ENCODE peak calls at places on chromosomes 13 and 19, in nine cellular contexts. H is heart right ventricle; M is thoracic aorta; J is tibial artery; X is CD8-positive, alpha-beta T cell; E is HCT116; R is cardiac muscle cell; L is AG10803; N is heart left ventricle. O is an unnamed sample.

GRCh38 chr13:19150712-19151228 is 30.9 kb downstream of the TUBA3C start:
- DNase-seq in H (peak), E (no peak), N (peak), L (no peak), X (no peak), J (no peak), M (no peak), R (no peak), O (no peak)

GRCh38 chr13:88745013-88745412 is 1073.8 kb downstream of the SLITRK5 start:
- DNase-seq in N (no peak), R (no peak), E (no peak), J (no peak), X (no peak), H (no peak), M (no peak), L (no peak), O (no peak)

GRCh38 chr13:57557979-57558529 is 73.5 kb upstream of the PCDH17 start:
- DNase-seq in X (no peak), R (peak), L (no peak), J (no peak), M (no peak), H (no peak), N (no peak), E (no peak), O (no peak)

GRCh38 chr19:12996542-12997094 is 1.3 kb downstream of the NFIX start:
- DNase-seq in H (peak), R (peak), M (no peak), N (peak), E (no peak), X (no peak), J (no peak), L (peak), O (no peak)

GRCh38 chr13:47033216-47033615 is 136.4 kb upstream of the HTR2A start:
- DNase-seq in L (peak), N (no peak), R (peak), M (no peak), H (no peak), J (no peak), E (no peak), X (no peak), O (peak)

GRCh38 chr13:20121154-20121515 is 39.7 kb downstream of the GJA3 start:
- DNase-seq in L (peak), J (no peak), H (no peak), E (no peak), M (no peak), X (no peak), R (peak), N (no peak), O (peak)

GRCh38 chr13:100721885-100722512 is 47.4 kb upstream of the TMTC4 start:
- DNase-seq in R (peak), N (no peak), L (peak), X (peak), J (peak), E (peak), H (peak), M (no peak), O (peak)

GRCh38 chr13:83221256-83221655 is 661.0 kb downstream of the SLITRK1 start:
- DNase-seq in J (no peak), L (no peak), N (no peak), R (peak), H (no peak), X (no peak), E (no peak), M (no peak), O (no peak)

GRCh38 chr13:27161980-27162379 is 9.6 kb downstream of the USP12 start:
- DNase-seq in H (no peak), R (no peak), L (peak), N (no peak), E (no peak), J (no peak), M (no peak), X (no peak), O (no peak)

GRCh38 chr13:46951516-46951915 is 54.7 kb upstream of the HTR2A start:
- DNase-seq in R (no peak), E (peak), J (no peak), M (no peak), X (no peak), H (no peak), N (no peak), L (no peak), O (no peak)

GRCh38 chr19:39310558-39311311 is 9.9 kb downstream of the LRFN1 start:
- DNase-seq in H (no peak), J (no peak), L (no peak), N (no peak), M (no peak), R (peak), E (no peak), X (no peak), O (peak)

GRCh38 chr13:27005556-27005955 is 166.1 kb downstream of the USP12 start:
- DNase-seq in R (peak), M (no peak), H (no peak), N (no peak), L (peak), E (no peak), J (no peak), X (no peak), O (no peak)

GRCh38 chr13:61414686-61415664 is 674 bp downstream of the PCDH20 start:
- DNase-seq in M (no peak), H (no peak), E (no peak), X (no peak), R (peak), N (peak), J (no peak), L (no peak), O (no peak)

GRCh38 chr13:112065867-112066623 is 904 bp upstream of the SOX1 start:
- DNase-seq in X (no peak), J (no peak), M (no peak), E (no peak), N (no peak), H (no peak), L (no peak), R (no peak), O (no peak)

GRCh38 chr13:44646044-44646443 is 69.9 kb upstream of the TSC22D1 start:
- DNase-seq in E (no peak), J (no peak), X (no peak), N (no peak), R (no peak), H (no peak), L (no peak), M (no peak), O (no peak)

GRCh38 chr13:44651209-44651608 is 75.1 kb upstream of the TSC22D1 start:
- DNase-seq in H (no peak), X (no peak), M (no peak), J (no peak), L (no peak), R (no peak), N (no peak), E (no peak), O (no peak)

GRCh38 chr13:44649118-44649455 is 73.0 kb upstream of the TSC22D1 start:
- DNase-seq in N (no peak), L (no peak), R (no peak), J (no peak), X (no peak), E (no peak), M (no peak), H (no peak), O (no peak)

GRCh38 chr13:44649834-44650233 is 73.7 kb upstream of the TSC22D1 start:
- DNase-seq in E (no peak), J (no peak), L (no peak), H (no peak), X (no peak), N (no peak), R (no peak), M (no peak), O (no peak)

DNA sequence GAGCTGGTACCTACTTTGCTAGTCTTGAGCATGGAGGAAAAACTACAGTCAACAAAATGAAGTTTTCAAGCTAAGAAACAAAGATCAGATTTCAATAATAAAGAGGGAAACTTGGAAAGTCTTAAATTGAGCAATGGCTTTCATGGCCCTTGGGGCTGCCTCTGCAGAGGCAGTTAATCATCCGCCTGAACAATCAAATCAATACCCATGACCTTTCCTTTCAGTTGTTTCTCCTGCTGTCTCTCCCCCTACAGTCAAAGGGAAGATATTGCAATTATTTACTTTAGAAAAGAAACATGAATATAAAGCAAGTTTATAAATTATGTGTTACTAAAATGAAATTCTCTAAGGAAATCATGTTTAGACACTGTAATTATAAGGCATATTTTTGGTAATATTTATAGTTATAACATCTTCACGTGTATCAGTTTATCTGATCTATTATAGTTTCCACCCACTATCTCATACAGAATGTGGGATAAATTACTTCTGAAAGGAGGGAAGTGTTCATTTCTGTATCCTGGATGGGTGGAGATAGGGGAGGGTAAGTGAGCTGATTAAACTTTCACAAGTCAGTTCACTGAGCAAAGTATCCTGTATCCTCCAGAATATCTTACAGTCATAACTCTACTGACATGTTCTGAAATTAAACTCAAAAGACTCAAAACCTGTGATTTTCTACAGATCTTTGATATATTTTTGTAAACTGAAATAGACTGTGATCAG is 72.4 kb upstream of the TSC22D1 start:
- DNase-seq in N (no peak), R (peak), M (no peak), J (no peak), E (peak), H (no peak), X (no peak), L (peak), O (peak)
- TF ChIP-seq CTCF in N (peak), R (peak), M (no peak), J (no peak), E (peak), H (no peak), X (peak), L (peak), O (peak)

DNA sequence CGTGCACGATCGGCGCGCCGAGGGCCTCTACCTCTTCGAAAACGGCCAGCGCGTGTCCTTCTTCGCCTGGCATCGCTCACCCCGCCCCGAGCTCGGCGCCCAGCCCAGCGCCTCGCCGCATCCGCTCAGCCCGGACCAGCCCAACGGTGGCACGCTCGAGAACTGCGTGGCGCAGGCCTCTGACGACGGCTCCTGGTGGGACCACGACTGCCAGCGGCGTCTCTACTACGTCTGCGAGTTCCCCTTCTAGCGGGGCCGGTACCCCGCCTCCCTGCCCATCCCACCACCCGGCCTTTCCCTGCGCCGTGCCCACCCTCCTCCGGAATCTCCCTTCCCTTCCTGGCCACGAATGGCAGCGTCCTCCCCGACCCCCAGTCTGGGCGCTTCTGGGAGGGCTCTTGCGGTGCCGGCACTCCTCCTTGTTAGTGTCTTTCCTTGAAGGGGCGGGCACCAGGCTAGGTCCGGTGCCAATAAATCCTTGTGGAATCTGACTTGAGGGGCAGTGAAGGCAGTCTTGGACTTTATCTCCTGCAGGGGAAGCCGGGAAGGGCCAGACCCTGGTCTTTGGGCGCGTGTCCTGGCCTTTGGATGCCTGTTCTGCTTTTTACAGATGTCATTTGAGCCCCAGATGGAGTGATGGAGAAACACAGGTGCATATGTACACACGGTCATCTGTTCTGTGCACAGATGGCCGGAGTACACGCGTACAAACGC is 2.2 kb downstream of the CLEC11A start:
- DNase-seq in M (no peak), X (no peak), L (peak), J (no peak), H (no peak), R (no peak), N (no peak), E (peak), O (no peak)
- H3K4me3 ChIP-seq in M (peak), X (peak), L (peak), J (peak), H (peak), R (peak), N (peak), E (peak), O (peak)

GRCh38 chr19:33947565-33947964 is 150.9 kb downstream of the KCTD15 start:
- DNase-seq in X (no peak), M (no peak), L (no peak), H (no peak), R (no peak), N (no peak), E (no peak), J (no peak), O (no peak)
- TF ChIP-seq CTCF in X (no peak), M (no peak), L (peak), H (no peak), R (no peak), N (no peak), E (peak), J (no peak), O (peak)

GRCh38 chr19:54795763-54796162 is 7.6 kb upstream of the KIR2DL4 start:
- DNase-seq in N (no peak), H (no peak), R (no peak), M (no peak), J (no peak), X (no peak), E (no peak), L (no peak), O (no peak)

GRCh38 chr19:54790711-54791110 is 12.7 kb upstream of the KIR2DL4 start:
- DNase-seq in M (no peak), L (no peak), J (no peak), E (no peak), R (no peak), X (no peak), N (no peak), H (no peak), O (no peak)

GRCh38 chr19:54791476-54791875 is 11.9 kb upstream of the KIR2DL4 start:
- DNase-seq in H (no peak), M (no peak), N (no peak), J (no peak), L (no peak), E (no peak), R (no peak), X (no peak), O (no peak)

DNA sequence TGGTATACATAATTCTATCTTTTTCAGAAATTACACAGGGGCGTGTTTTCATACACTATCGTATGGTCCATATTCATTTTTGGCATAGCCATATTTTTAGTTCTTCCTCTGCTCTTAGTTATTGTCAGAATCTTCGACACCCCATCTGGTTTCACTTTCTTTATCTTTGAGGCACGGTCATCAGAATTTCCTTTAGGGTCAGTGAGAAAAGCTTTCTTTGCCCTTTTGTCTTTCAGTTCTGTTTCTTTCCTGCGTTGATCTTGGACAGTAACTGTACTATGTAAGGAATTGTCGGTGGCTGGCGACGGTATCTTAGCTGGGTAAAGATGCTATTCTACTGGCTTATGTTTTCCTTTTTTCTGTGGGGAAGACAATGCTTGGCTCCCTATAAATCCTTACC is 10.6 kb upstream of the KIR2DL4 start:
- DNase-seq in J (no peak), H (no peak), R (no peak), M (no peak), N (no peak), E (no peak), L (no peak), X (no peak), O (no peak)
- H3K4me3 ChIP-seq in J (no peak), H (peak), R (no peak), M (peak), N (peak), E (no peak), L (no peak), X (peak), O (no peak)

DNA sequence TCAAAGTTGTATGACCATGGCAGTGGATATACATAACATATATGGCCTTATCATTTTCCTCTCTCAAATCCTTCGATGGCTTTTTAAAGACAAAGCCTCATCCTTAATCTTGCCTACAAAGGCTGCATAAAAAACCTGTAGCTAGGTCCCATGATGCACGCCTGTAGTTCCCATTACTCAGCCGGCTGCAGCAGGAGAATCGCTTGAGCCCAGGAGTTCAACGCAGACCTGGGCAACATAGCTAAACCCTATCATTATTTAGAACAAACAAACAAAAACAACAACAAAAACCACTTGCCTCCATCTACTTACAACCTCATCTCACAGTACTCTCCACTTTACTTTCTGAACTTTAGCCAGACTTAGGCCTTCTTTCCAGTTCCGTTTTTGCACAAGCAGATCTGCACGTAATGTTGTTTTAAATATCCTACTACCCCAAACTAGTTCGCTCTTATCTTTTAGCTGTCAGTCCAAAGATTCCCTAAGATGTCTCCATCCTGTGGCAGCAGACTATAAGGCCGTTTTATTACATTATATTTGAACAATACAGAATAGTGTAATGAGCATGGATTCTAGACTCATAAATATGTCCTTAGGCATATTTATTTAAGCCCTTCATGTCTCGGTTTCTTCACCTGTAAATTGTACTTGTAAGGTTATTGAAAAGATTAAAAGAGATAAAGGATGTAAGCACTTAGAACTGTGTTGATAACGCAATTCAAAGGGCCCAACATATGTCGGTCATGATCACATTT is 969 bp upstream of the POMP start:
- DNase-seq in R (peak), M (no peak), E (no peak), N (no peak), L (peak), X (no peak), J (no peak), H (no peak), O (peak)
- TF ChIP-seq CTCF in R (no peak), M (no peak), E (no peak), N (no peak), L (peak), X (no peak), J (no peak), H (no peak), O (peak)

GRCh38 chr19:47485210-47485609 is 1.2 kb upstream of the KPTN start:
- DNase-seq in M (no peak), N (no peak), J (no peak), L (no peak), H (no peak), X (no peak), E (no peak), R (no peak), O (no peak)
- H3K4me3 ChIP-seq in M (peak), N (no peak), J (no peak), L (no peak), H (peak), X (peak), E (peak), R (no peak), O (no peak)

O was measured in fibroblast of villous mesenchyme.